ENCODE peak calls at places on chromosome 21, in six cellular contexts. H, S, J, O, I and T are unnamed samples.

GRCh38 chr21:39961251-39961650 is 94.0 kb downstream of the PCP4 start:
- DNase-seq in S (peak), J (no peak), O (no peak), H (no peak), I (no peak), T (no peak)

GRCh38 chr21:41634858-41635257 is 126.9 kb upstream of the TMPRSS2 start:
- DNase-seq in I (no peak), S (peak), H (no peak), O (no peak), J (peak), T (peak)

GRCh38 chr21:35528109-35529042 is 479.3 kb upstream of the RUNX1 start:
- DNase-seq in H (peak), S (no peak), J (no peak), O (peak), I (peak), T (peak)

GRCh38 chr21:33334191-33334590 is 9.4 kb downstream of the IFNAR1 start:
- DNase-seq in J (no peak), S (no peak), I (no peak), H (no peak), O (no peak), T (no peak)

GRCh38 chr21:33657124-33657842 is 15.0 kb downstream of the ITSN1 start:
- DNase-seq in S (no peak), J (no peak), H (no peak), O (no peak), I (no peak), T (no peak)

GRCh38 chr21:37748351-37748750 is 167.9 kb downstream of the KCNJ6 start:
- DNase-seq in I (no peak), O (no peak), H (no peak), S (peak), J (no peak), T (no peak)

GRCh38 chr21:27813750-27814149 is 846.9 kb upstream of the ADAMTS5 start:
- DNase-seq in I (no peak), S (no peak), H (peak), J (no peak), O (peak), T (no peak)

GRCh38 chr21:40837456-40837855 is 9.5 kb downstream of the DSCAM start:
- DNase-seq in H (no peak), S (peak), J (no peak), I (no peak), O (no peak), T (no peak)

GRCh38 chr21:32468567-32469175 is 56.2 kb downstream of the EVA1C start:
- DNase-seq in H (no peak), J (no peak), O (no peak), S (no peak), I (no peak), T (no peak)

GRCh38 chr21:37088196-37088595 is 15.1 kb downstream of the TTC3 start:
- DNase-seq in H (no peak), I (no peak), J (no peak), O (no peak), S (no peak), T (peak)

GRCh38 chr21:34782666-34783365 is 114.0 kb downstream of the CLIC6 start:
- DNase-seq in O (no peak), I (no peak), S (no peak), H (no peak), J (no peak), T (no peak)

DNA sequence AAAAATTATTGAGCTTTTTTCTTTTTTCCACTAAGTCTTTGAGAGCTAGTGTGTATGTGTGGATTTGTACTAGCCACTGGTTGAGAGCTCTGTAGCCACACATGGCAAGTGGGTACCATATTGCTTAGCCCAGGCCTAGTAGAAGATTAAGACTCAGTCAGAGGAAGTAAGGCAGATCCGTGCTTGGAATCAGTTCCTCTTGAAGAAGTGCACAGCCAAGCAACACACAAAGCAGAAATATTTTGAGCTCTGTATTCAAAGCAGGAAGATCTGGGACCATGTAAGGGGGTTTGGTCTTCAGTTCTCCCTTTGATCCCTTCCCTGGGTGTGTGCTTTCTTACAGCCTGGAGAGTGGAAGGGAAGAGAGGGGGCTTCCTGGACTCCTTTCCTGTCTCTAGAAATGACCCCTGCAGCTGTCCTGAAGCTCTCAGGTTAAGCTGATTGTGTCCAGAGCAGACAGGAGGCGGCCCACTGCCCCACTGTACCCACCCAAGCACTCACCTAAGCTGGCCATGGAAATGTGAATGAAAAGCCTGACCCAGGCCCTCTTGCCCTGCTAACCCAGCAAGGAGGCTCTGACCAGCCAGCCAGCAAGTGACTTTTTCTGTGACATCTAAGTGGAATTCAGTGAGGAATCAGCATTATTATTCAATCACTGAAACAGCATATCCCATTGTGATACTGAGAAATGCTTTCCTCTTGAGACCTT is 3.6 kb downstream of the ETS2 start:
- DNase-seq in O (peak), S (no peak), H (no peak), J (no peak), I (peak), T (no peak)
- H3K4me3 ChIP-seq in O (peak), S (peak), H (peak), J (no peak), I (no peak), T (peak)

DNA sequence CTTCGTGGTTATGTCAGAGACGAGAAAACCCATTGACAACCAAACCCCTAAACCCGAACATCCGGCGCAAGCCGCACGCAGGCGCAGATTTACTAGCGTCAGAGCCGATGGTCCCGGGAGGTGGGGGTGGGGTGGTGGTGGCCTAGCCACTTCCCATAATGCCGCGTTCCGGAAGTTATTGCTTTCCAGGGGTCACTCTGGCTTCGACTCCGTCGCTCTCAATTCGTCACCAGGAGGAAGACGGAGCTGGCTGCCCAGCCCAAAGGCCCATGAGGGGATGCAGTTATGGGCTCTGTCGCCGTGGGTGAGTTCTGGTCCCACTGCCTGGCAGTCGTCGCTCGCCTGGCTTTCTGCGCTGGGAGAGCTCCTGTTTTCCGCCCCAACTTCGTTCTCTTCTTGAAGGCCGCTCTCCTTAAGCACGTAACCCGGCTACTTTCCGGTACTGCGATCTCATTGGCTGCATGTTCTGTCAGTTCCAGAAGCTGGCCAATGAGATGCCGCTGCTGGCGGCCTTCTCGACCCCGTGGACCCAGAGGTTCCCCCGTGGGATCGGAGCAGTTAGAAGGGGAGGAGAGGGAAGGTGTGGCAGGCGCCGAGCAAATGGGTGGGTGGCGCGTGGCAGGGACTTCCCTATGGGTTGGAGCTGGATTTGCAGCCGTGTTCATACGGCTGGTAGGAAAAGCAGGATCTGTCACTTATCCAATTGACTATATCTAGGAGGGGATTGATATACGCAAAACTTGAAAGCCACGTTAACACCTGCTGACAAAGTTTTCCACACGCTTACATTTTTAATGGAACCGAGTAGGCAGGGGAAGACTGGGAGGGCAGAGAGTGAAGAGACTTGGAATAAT is at the start of gene USP16:
- DNase-seq in S (peak), I (peak), O (peak), H (peak), J (peak), T (peak)
- TF ChIP-seq CTCF in S (no peak), I (no peak), O (peak), H (peak), J (no peak), T (no peak)

DNA sequence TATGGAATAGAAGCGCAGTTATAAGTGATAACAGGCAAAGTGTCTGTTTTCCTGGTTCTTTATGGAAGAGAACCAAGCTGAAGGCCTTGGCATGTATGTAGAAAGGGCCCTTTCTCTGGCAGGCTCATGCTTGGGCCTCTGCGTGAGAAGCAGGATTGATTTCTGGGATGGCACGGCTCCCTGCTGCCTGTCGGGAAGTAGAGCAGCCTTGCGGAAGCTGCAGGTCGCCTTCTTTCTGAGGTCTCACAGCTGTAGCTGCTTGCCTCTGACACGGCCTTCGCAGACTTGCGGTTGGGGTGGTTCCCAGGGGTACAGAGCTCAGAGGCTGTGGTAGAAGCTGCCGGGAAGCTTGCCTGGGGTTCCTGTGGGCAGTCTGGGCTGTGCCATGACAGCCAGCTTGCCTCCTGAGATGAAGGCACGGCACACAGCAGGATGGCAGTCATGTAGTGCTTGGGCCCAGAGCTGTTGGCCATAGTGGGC is 39.4 kb downstream of the TRAPPC10 start:
- DNase-seq in H (peak), O (peak), J (no peak), S (peak), I (no peak), T (peak)
- H3K4me3 ChIP-seq in H (peak), O (no peak), J (no peak), S (no peak), I (no peak), T (no peak)

DNA sequence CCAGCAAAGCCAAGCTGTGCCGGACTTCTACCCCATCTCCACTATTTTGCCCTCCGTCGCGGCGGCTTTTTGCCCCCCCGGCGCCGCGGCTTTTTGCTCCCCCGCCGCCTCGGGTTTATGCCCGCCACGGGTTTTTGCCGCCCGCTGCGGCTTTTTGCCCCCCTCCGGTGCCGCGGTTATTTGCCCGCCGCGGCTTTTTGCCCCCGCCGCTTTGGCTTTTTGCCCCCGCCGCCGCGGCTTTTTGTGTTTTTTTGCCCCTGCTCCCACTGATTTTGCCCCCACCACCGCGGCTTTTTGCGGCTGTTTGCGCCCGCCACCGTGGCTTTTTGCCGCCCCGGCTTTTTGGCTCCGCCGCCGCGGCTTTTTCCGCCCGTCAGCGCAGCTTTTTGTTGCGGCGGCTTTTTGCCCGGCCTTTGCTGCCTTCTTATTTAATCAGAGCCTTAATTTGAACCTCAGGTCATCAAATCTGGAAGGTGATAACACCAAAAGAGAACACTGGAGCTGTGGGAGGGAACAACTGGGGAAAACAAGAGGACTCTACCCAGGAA is 106.0 kb downstream of the TPTE start:
- DNase-seq in O (no peak), H (no peak), S (no peak), J (no peak), I (no peak), T (no peak)
- TF ChIP-seq CTCF in O (no peak), H (no peak), S (no peak), J (no peak), I (no peak), T (no peak)

GRCh38 chr21:44612029-44612486 is at the start of gene KRTAP10-8:
- DNase-seq in O (no peak), S (no peak), H (no peak), I (no peak), J (no peak), T (no peak)
- H3K4me3 ChIP-seq in O (no peak), S (no peak), H (no peak), I (no peak), J (no peak), T (no peak)

GRCh38 chr21:43825936-43826622 is 36.7 kb downstream of the RRP1 start:
- DNase-seq in I (no peak), H (peak), O (no peak), J (no peak), S (peak), T (no peak)
- TF ChIP-seq CTCF in I (no peak), H (no peak), O (no peak), J (no peak), S (peak), T (peak)

GRCh38 chr21:25373126-25374082 is 233.9 kb downstream of the MRPL39 start:
- DNase-seq in H (no peak), S (peak), O (no peak), J (no peak), I (no peak), T (no peak)
- H3K4me3 ChIP-seq in H (no peak), S (no peak), O (no peak), J (no peak), I (no peak), T (no peak)